ENCODE peak calls at places on chromosomes 5 and 9, in eight cellular contexts. Z is right lobe of liver, V is heart right ventricle, Q is endothelial cell, W is cardiac muscle cell, D is HCT116, X is fibroblast of villous mesenchyme, K is GM20000. T is an unnamed sample.
A peak's percentile ranks its signal among the peaks of the same experiment; 100 is the strongest.

GRCh38 chr5:73857446-73857845 is 231.4 kb downstream of the ARHGEF28 start:
- DNase-seq in V (no peak), D (no peak), W (no peak), Q (no peak), Z (no peak), K (no peak), X (no peak), T (no peak)

GRCh38 chr9:86637515-86637914 is 283.3 kb upstream of the TUT7 start:
- DNase-seq in W (peak; percentile 76), X (no peak), Z (peak; percentile 57), D (no peak), V (peak; percentile 26), Q (peak; percentile 81), K (no peak), T (no peak)

GRCh38 chr9:108270041-108270440 is 585.7 kb downstream of the ACTL7B start:
- DNase-seq in Z (no peak), V (no peak), Q (no peak), X (peak; percentile 54), K (no peak), W (no peak), D (no peak), T (no peak)

GRCh38 chr5:114265661-114266060 is 96.2 kb upstream of the KCNN2 start:
- DNase-seq in K (no peak), V (no peak), D (no peak), Z (no peak), Q (no peak), X (no peak), W (no peak), T (no peak)

GRCh38 chr5:6758201-6758600 is 45.0 kb downstream of the TENT4A start:
- DNase-seq in X (no peak), Z (no peak), Q (no peak), K (no peak), W (no peak), D (no peak), V (no peak), T (no peak)

GRCh38 chr9:8417341-8417740 is 617.8 kb upstream of the DMAC1 start:
- DNase-seq in Q (no peak), Z (no peak), D (no peak), W (no peak), X (no peak), V (no peak), K (no peak), T (no peak)

GRCh38 chr5:138623053-138623452 is 47.9 kb upstream of the HSPA9 start:
- DNase-seq in Q (no peak), K (no peak), V (no peak), W (peak; percentile 53), X (no peak), Z (no peak), D (no peak), T (no peak)

GRCh38 chr5:56569576-56569975 is 245.8 kb upstream of the MAP3K1 start:
- DNase-seq in Q (no peak), D (no peak), W (peak; percentile 76), K (no peak), Z (no peak), V (no peak), X (peak; percentile 77), T (no peak)

GRCh38 chr5:10474521-10475075 is 32.9 kb downstream of the ROPN1L start:
- DNase-seq in X (peak; percentile 37), W (no peak), Z (no peak), K (no peak), Q (no peak), D (no peak), V (no peak), T (no peak)

GRCh38 chr5:112485802-112486427 is 66.8 kb upstream of the EPB41L4A start:
- DNase-seq in X (no peak), W (peak; percentile 49), D (no peak), V (no peak), K (no peak), Z (no peak), Q (no peak), T (no peak)

GRCh38 chr5:112492291-112492690 is 73.2 kb upstream of the EPB41L4A start:
- DNase-seq in D (peak; percentile 57), W (peak; percentile 70), V (peak; percentile 25), X (peak; percentile 28), Q (peak; percentile 65), K (peak; percentile 59), Z (peak; percentile 53), T (peak; percentile 55)

DNA sequence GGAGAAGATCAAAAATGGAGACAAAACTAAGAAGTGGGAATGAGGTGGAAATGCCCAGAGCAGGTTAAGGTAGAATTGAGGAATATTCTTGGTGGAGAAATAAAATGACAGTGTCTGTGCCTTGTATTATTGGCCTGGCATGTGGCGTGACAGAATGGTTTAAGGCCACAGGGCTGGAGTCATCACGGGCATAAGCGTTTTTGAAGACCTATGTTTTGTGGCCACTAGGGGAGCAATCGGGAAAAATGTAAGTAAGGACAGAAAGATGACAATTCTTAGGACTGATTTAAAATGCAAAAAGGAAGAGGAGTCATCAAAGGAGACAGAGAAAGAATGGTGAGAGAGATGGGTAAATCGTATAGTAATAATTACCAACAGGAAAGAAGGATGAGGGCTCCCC is 72.2 kb upstream of the EPB41L4A start:
- DNase-seq in Q (peak; percentile 12), Z (no peak), V (no peak), W (no peak), X (no peak), K (no peak), D (peak; percentile 29), T (no peak)
- TF ChIP-seq CTCF in Q (peak; percentile 77), Z (peak; percentile 30), V (no peak), W (peak; percentile 33), X (peak; percentile 49), K (no peak), D (no peak), T (peak; percentile 25)

DNA sequence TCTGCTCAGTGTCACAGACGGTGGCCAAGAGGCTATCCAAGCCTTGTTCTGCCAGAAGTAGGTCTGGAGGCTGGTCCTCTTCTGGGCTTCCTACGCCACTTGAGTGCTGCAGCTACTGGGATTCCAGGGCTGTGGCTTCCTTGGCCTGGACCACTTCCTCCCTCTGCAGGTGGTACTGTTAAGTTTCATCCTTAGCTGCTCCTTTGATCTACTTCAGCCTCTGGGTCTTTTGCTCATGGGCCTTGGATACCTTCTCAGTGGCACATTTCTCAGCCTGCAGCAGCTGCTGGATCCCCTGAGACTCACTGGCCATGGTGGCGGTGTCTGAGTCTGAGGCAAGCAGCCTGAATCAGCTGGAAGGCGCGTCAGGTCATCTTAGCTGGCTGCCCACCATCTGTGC is 10.3 kb downstream of the CNOT8 start:
- DNase-seq in D (no peak), Q (no peak), X (peak; percentile 41), V (no peak), W (peak; percentile 20), Z (no peak), K (no peak), T (no peak)
- TF ChIP-seq CTCF in D (peak; percentile 19), Q (no peak), X (peak; percentile 40), V (no peak), W (peak; percentile 7), Z (peak; percentile 25), K (no peak), T (no peak)

GRCh38 chr5:29697786-29698414 is 1495.6 kb upstream of the CDH6 start:
- DNase-seq in Z (no peak), D (no peak), V (no peak), K (no peak), W (no peak), Q (peak; percentile 17), X (no peak), T (no peak)
- TF ChIP-seq CTCF in Z (peak; percentile 35), D (no peak), V (no peak), K (no peak), W (no peak), Q (peak; percentile 22), X (no peak), T (no peak)

GRCh38 chr9:130360672-130361071 is 84.1 kb upstream of the ASS1 start:
- DNase-seq in Z (no peak), W (no peak), V (no peak), D (no peak), K (no peak), X (no peak), Q (no peak), T (no peak)

GRCh38 chr9:130356877-130357584 is 87.7 kb upstream of the ASS1 start:
- DNase-seq in X (no peak), W (no peak), V (no peak), K (no peak), Q (no peak), D (no peak), Z (no peak), T (no peak)

GRCh38 chr9:130361873-130362362 is 82.8 kb upstream of the ASS1 start:
- DNase-seq in Z (no peak), Q (no peak), D (no peak), V (no peak), X (no peak), W (no peak), K (no peak), T (no peak)

GRCh38 chr9:130358928-130359327 is 85.8 kb upstream of the ASS1 start:
- DNase-seq in Z (no peak), W (no peak), V (no peak), X (no peak), K (no peak), Q (no peak), D (no peak), T (no peak)

GRCh38 chr9:130359819-130360218 is 84.9 kb upstream of the ASS1 start:
- DNase-seq in Q (no peak), V (no peak), X (no peak), D (no peak), W (no peak), K (no peak), Z (no peak), T (no peak)
- TF ChIP-seq CTCF in Q (no peak), V (no peak), X (no peak), D (no peak), W (no peak), K (no peak), Z (no peak), T (no peak)

T was measured in GM10248.